ENCODE peak calls at places on chromosome 22, in nine cellular contexts. C is GM23248, L is PC-3, Y is HCT116, Q is neural progenitor cell, X is SK-N-SH, J is GM23338, A is MM.1S, B is hepatocyte. H is an unnamed sample.

GRCh38 chr22:46461566-46462180 is 75.7 kb downstream of the CELSR1 start:
- DNase-seq in C (no peak), L (no peak), Y (no peak), Q (no peak), X (no peak), J (no peak), A (no peak), B (no peak), H (no peak)

GRCh38 chr22:47250995-47251765 is 488.7 kb downstream of the TBC1D22A start:
- DNase-seq in C (no peak), L (no peak), Y (no peak), Q (no peak), X (no peak), J (no peak), A (no peak), B (no peak), H (no peak)

GRCh38 chr22:42194104-42194851 is 63.7 kb upstream of the CYP2D6 start:
- DNase-seq in C (no peak), L (no peak), Y (no peak), Q (no peak), X (no peak), J (no peak), A (no peak), B (no peak), H (no peak)

GRCh38 chr22:50613291-50613981 is 12.8 kb downstream of the MAPK8IP2 start:
- DNase-seq in C (no peak), L (peak; percentile 60), Y (peak; percentile 68), Q (no peak), X (peak; percentile 39), J (peak; percentile 72), A (no peak), B (no peak), H (no peak)

GRCh38 chr22:28051787-28052356 is 132.8 kb upstream of the PITPNB start:
- DNase-seq in C (peak; percentile 72), L (peak; percentile 63), Y (peak; percentile 29), Q (peak; percentile 86), X (peak; percentile 44), J (peak; percentile 83), A (no peak), B (peak; percentile 79), H (peak; percentile 29)

GRCh38 chr22:17237031-17237668 is 17.9 kb upstream of the ADA2 start:
- DNase-seq in C (no peak), L (no peak), Y (no peak), Q (no peak), X (no peak), J (no peak), A (peak; percentile 80), B (no peak), H (peak; percentile 67)

GRCh38 chr22:22390989-22391388 is 117.6 kb downstream of the ZNF280B start:
- DNase-seq in C (no peak), L (no peak), Y (no peak), Q (no peak), X (no peak), J (no peak), A (no peak), B (no peak), H (no peak)

GRCh38 chr22:30837531-30837930 is 131.0 kb downstream of the MORC2 start:
- DNase-seq in C (no peak), L (no peak), Y (no peak), Q (no peak), X (no peak), J (no peak), A (no peak), B (no peak), H (no peak)

GRCh38 chr22:36360011-36360410 is 27.8 kb downstream of the MYH9 start:
- DNase-seq in C (no peak), L (no peak), Y (no peak), Q (peak; percentile 50), X (no peak), J (peak; percentile 79), A (no peak), B (no peak), H (no peak)

GRCh38 chr22:47933891-47934290 is 1171.4 kb downstream of the TBC1D22A start:
- DNase-seq in C (no peak), L (no peak), Y (no peak), Q (no peak), X (no peak), J (no peak), A (no peak), B (no peak), H (no peak)

GRCh38 chr22:33859311-33859710 is 61.0 kb downstream of the LARGE1 start:
- DNase-seq in C (no peak), L (no peak), Y (no peak), Q (no peak), X (no peak), J (no peak), A (no peak), B (no peak), H (no peak)

GRCh38 chr22:46262449-46263207 is 515 bp downstream of the PKDREJ start:
- DNase-seq in C (peak; percentile 67), L (no peak), Y (no peak), Q (peak; percentile 74), X (no peak), J (peak; percentile 91), A (no peak), B (peak; percentile 59), H (no peak)

GRCh38 chr22:45544588-45545170 is 42.0 kb downstream of the FBLN1 start:
- DNase-seq in C (peak; percentile 47), L (no peak), Y (no peak), Q (no peak), X (no peak), J (no peak), A (no peak), B (no peak), H (no peak)

GRCh38 chr22:46604306-46604690 is 15.9 kb upstream of the GRAMD4 start:
- DNase-seq in C (no peak), L (no peak), Y (no peak), Q (no peak), X (no peak), J (no peak), A (no peak), B (no peak), H (no peak)

GRCh38 chr22:23908561-23909205 is 14.5 kb downstream of the MIF start:
- DNase-seq in C (no peak), L (no peak), Y (no peak), Q (no peak), X (no peak), J (no peak), A (no peak), B (no peak), H (no peak)

GRCh38 chr22:23911318-23911980 is 17.3 kb downstream of the MIF start:
- DNase-seq in C (no peak), L (no peak), Y (no peak), Q (no peak), X (no peak), J (no peak), A (no peak), B (no peak), H (peak; percentile 87)

GRCh38 chr22:23906641-23907040 is 12.5 kb downstream of the MIF start:
- DNase-seq in C (no peak), L (no peak), Y (no peak), Q (no peak), X (no peak), J (no peak), A (no peak), B (no peak), H (no peak)

GRCh38 chr22:23910496-23911190 is 16.5 kb downstream of the MIF start:
- DNase-seq in C (no peak), L (no peak), Y (no peak), Q (no peak), X (no peak), J (no peak), A (no peak), B (no peak), H (no peak)

GRCh38 chr22:23909258-23909898 is 15.2 kb downstream of the MIF start:
- DNase-seq in C (no peak), L (no peak), Y (no peak), Q (no peak), X (no peak), J (no peak), A (peak; percentile 12), B (no peak), H (no peak)
- H3K27ac ChIP-seq in C (no peak overlapping the region), L (no peak overlapping the region), Y (no peak overlapping the region), Q (no peak overlapping the region), X (no peak overlapping the region), J (peak overlapping the region; percentile 12), A (no peak overlapping the region), B (peak overlapping the region; percentile 78), H (no peak overlapping the region)

GRCh38 chr22:37483594-37484114 is 2.5 kb downstream of the MFNG start:
- DNase-seq in C (peak; percentile 33), L (no peak), Y (no peak), Q (no peak), X (no peak), J (no peak), A (no peak), B (no peak), H (no peak)

GRCh38 chr22:37485006-37485713 is 1.0 kb downstream of the MFNG start:
- DNase-seq in C (no peak), L (no peak), Y (no peak), Q (no peak), X (no peak), J (no peak), A (peak; percentile 45), B (no peak), H (peak; percentile 73)

GRCh38 chr22:37483050-37483449 is 3.1 kb downstream of the MFNG start:
- DNase-seq in C (no peak), L (no peak), Y (no peak), Q (no peak), X (no peak), J (no peak), A (no peak), B (no peak), H (no peak)

GRCh38 chr22:37485714-37486223 is 415 bp downstream of the MFNG start:
- DNase-seq in C (no peak), L (no peak), Y (no peak), Q (no peak), X (no peak), J (no peak), A (peak; percentile 41), B (no peak), H (peak; percentile 66)

GRCh38 chr22:37484115-37485005 is 1.8 kb downstream of the MFNG start:
- DNase-seq in C (no peak), L (no peak), Y (no peak), Q (peak; percentile 71), X (no peak), J (no peak), A (peak; percentile 86), B (no peak), H (peak; percentile 93)
- TF ChIP-seq EZH2phosphoT487 in C (no peak), L (no peak), Y (no peak), Q (no peak), X (no peak), J (no peak), A (no peak), B (no peak), H (no peak)

DNA sequence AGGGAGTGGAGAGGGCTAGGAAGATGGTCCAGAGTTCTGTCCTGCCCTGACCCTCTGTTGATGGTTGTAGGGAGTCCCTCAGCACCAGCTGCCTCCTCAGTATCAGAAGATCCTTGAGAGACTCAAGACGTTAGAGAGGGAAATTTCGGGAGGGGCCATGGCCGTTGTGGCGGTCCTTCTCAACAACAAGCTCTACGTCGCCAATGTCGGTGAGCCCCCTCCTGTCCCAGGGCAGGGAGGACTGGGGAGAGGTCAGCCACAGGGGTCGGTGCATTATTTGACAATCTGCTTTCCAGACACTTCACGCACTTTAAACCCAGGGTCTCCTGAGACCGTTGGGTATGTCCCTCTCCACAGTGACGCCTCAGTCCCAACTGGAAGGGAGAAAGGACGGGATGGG is 18.1 kb downstream of the TAB1 start:
- DNase-seq in C (no peak), L (no peak), Y (no peak), Q (no peak), X (no peak), J (no peak), A (no peak), B (no peak), H (no peak)
- H3K27ac ChIP-seq in C (no peak overlapping the region), L (no peak overlapping the region), Y (no peak overlapping the region), Q (no peak overlapping the region), X (no peak overlapping the region), J (no peak overlapping the region), A (peak overlapping the region; percentile 32), B (no peak overlapping the region), H (no peak overlapping the region)

GRCh38 chr22:29636751-29637150 is 33.3 kb downstream of the NF2 start:
- DNase-seq in C (no peak), L (no peak), Y (no peak), Q (no peak), X (no peak), J (peak; percentile 11), A (no peak), B (no peak), H (no peak)
- TF ChIP-seq EZH2phosphoT487 in C (no peak), L (no peak), Y (no peak), Q (no peak), X (no peak), J (no peak), A (no peak), B (no peak), H (no peak)